ENCODE peak calls at places on chromosomes 1 and 21, in six cellular contexts. T is fibroblast of lung, R is IMR-90, J is colonic mucosa, Q is MM.1S, U is GM23338. W is an unnamed sample. For H3K36me3, the result is how much of the 10 kb centered on the place peaks cover.

GRCh38 chr1:192475970-192476369 is 99.6 kb upstream of the RGS1 start:
- DNase-seq in T (no peak), R (no peak), J (no peak), Q (no peak), U (no peak), W (no peak)

GRCh38 chr1:53340660-53341520 is 13.0 kb upstream of the LRP8 start:
- DNase-seq in T (no peak), R (no peak), J (no peak), Q (no peak), U (no peak), W (no peak)

GRCh38 chr1:27606708-27607238 is 2.8 kb upstream of the AHDC1 start:
- DNase-seq in T (no peak), R (peak), J (no peak), Q (no peak), U (no peak), W (no peak)

GRCh38 chr1:36383240-36383639 is 2.5 kb downstream of the STK40 start:
- DNase-seq in T (no peak), R (no peak), J (no peak), Q (no peak), U (no peak), W (no peak)

GRCh38 chr1:1285618-1286311 is 5.5 kb downstream of the SCNN1D start:
- DNase-seq in T (no peak), R (no peak), J (no peak), Q (no peak), U (no peak), W (no peak)

GRCh38 chr21:31509108-31510017 is 150.1 kb upstream of the SOD1 start:
- DNase-seq in T (no peak), R (no peak), J (peak), Q (no peak), U (peak), W (peak)

GRCh38 chr1:24739241-24739640 is 6.0 kb upstream of the CLIC4 start:
- DNase-seq in T (no peak), R (no peak), J (no peak), Q (no peak), U (no peak), W (no peak)

GRCh38 chr1:9362488-9362887 is 69.8 kb downstream of the SPSB1 start:
- DNase-seq in T (no peak), R (no peak), J (no peak), Q (no peak), U (no peak), W (no peak)

GRCh38 chr21:27590271-27590670 is 623.4 kb upstream of the ADAMTS5 start:
- DNase-seq in T (no peak), R (no peak), J (no peak), Q (no peak), U (peak), W (peak)

GRCh38 chr1:158121604-158122254 is 59.0 kb upstream of the CD1D start:
- DNase-seq in T (peak), R (peak), J (peak), Q (peak), U (peak), W (peak)

GRCh38 chr1:204578867-204579664 is 62.9 kb downstream of the MDM4 start:
- DNase-seq in T (peak), R (no peak), J (peak), Q (peak), U (peak), W (no peak)

GRCh38 chr21:15140321-15141019 is 75.7 kb upstream of the NRIP1 start:
- DNase-seq in T (peak), R (no peak), J (peak), Q (no peak), U (no peak), W (no peak)

GRCh38 chr1:218878369-218878768 is 295.3 kb upstream of the LYPLAL1 start:
- DNase-seq in T (peak), R (peak), J (no peak), Q (no peak), U (no peak), W (no peak)

GRCh38 chr1:153946622-153947246 is at the start of gene DENND4B:
- DNase-seq in T (peak), R (peak), J (peak), Q (peak), U (peak), W (no peak)
- H3K36me3 ChIP-seq in T (under half), R (under half), J (under half), Q (under half), U (under half), W (under half)

GRCh38 chr1:228455715-228456114 is 31.5 kb upstream of the RNF187 start:
- DNase-seq in T (peak), R (peak), J (no peak), Q (no peak), U (no peak), W (no peak)
- TF ChIP-seq CTCF in T (peak), R (peak), J (no peak), Q (no peak), U (peak), W (peak)

GRCh38 chr1:54402896-54403295 is 3.3 kb downstream of the SSBP3 start:
- DNase-seq in T (no peak), R (peak), J (no peak), Q (no peak), U (no peak), W (no peak)
- H3K36me3 ChIP-seq in T (under half), R (under half), J (under half), Q (under half), U (under half), W (under half)

DNA sequence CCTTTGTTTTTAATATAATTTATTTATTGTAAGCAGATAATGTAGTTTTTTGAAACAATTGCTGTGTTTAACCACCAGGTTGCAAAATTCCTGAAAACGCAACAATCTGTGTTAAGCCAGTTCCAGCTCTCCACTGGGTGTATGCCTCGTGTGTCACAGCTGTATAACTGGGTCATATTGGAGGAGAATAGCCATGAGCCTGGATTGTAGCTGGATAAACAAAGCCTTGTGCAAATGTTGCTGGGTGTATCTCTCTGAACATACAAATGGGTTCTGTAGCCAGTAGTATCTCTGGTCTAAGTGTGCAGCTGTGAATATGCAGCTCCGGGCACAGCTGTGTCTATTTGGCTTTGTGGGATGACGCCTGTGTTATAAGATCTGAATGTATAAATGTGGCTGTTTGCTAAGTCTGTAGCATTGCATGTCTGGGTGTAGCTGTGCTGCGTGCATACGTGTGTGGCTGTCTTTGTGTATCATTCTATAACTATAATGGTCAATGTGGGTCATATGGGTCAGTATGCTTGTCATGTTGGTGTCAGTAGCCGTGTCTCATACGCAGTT is 2.7 kb downstream of the TCEA3 start:
- DNase-seq in T (peak), R (peak), J (peak), Q (no peak), U (no peak), W (peak)
- TF ChIP-seq CTCF in T (no peak), R (peak), J (no peak), Q (no peak), U (no peak), W (peak)

GRCh38 chr1:32685498-32685897 is 17.1 kb downstream of the SYNC start:
- DNase-seq in T (no peak), R (no peak), J (no peak), Q (no peak), U (no peak), W (no peak)
- H3K36me3 ChIP-seq in T (under half), R (under half), J (under half), Q (under half), U (half or more), W (under half)

GRCh38 chr1:56578963-56579875 is at the start of gene PLPP3:
- DNase-seq in T (peak), R (peak), J (peak), Q (peak), U (peak), W (peak)
- TF ChIP-seq CTCF in T (peak), R (peak), J (peak), Q (peak), U (peak), W (peak)

DNA sequence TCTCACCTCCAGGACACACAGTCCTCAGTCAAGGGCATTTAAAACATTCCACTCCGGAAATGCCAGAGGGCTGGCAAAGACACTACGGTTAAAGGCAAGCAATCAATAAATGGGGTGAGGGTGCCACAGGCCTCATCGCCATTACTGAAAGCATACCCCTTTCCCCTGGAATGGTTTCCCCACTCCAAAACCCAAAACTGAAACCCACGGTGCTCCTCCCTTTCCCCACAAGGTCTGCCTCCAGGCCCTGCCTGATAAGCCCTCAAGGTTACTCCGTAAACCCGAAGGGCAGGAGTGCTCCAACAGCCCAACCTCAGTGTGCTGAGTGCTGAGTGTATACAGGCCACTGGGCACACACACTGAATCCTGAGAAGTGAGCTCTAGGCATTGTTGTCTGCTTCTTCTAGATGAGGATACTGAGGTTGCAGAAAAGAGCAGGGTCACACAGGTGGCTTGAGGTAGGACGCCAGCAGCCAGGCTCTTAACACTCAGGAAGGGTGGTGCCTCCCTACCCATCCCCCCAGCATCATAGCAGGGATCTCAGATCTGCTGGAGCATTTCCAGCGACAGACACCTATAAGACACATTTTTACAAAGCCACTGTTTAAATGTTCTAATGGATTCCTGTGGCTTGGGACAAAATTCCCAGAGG is 29.0 kb downstream of the SSBP3 start:
- DNase-seq in T (no peak), R (peak), J (no peak), Q (peak), U (no peak), W (no peak)
- H3K36me3 ChIP-seq in T (under half), R (under half), J (under half), Q (under half), U (under half), W (under half)

GRCh38 chr1:152047954-152048640 is 11.3 kb upstream of the S100A11 start:
- DNase-seq in T (peak), R (peak), J (peak), Q (peak), U (peak), W (peak)
- TF ChIP-seq CTCF in T (peak), R (peak), J (peak), Q (peak), U (peak), W (peak)

W was measured in brain microvascular endothelial cell.